ENCODE peak calls at places on chromosomes 1 and 21, in four cellular contexts. One of them, this sample, is unnamed.

GRCh38 chr1:180680558-180681144 is 48.8 kb downstream of the XPR1 start:
- DNase-seq in HepG2: no peak
- DNase-seq in SK-N-SH: no peak
- DNase-seq in GM12878: no peak
- DNase-seq in this sample: no peak

GRCh38 chr1:27527223-27527856 is 37.4 kb upstream of the WASF2 start:
- DNase-seq in GM12878: no peak
- DNase-seq in HepG2: no peak
- DNase-seq in SK-N-SH: peak
- DNase-seq in this sample: no peak

GRCh38 chr1:89721351-89721750 is 88.4 kb downstream of the LRRC8C start:
- DNase-seq in SK-N-SH: no peak
- DNase-seq in HepG2: no peak
- DNase-seq in GM12878: peak
- DNase-seq in this sample: no peak

GRCh38 chr1:25047506-25048240 is 117.6 kb upstream of the RUNX3 start:
- DNase-seq in HepG2: no peak
- DNase-seq in GM12878: no peak
- DNase-seq in SK-N-SH: no peak
- DNase-seq in this sample: no peak

GRCh38 chr21:28872218-28872617 is 120.5 kb downstream of the LTN1 start:
- DNase-seq in SK-N-SH: no peak
- DNase-seq in GM12878: no peak
- DNase-seq in HepG2: no peak
- DNase-seq in this sample: no peak

GRCh38 chr1:51344276-51344601 is 13.9 kb upstream of the TTC39A start:
- DNase-seq in SK-N-SH: no peak
- DNase-seq in GM12878: no peak
- DNase-seq in HepG2: no peak
- DNase-seq in this sample: no peak

GRCh38 chr1:159197767-159198557 is 6.7 kb upstream of the ACKR1 start:
- DNase-seq in SK-N-SH: peak
- DNase-seq in GM12878: no peak
- DNase-seq in HepG2: peak
- DNase-seq in this sample: peak

GRCh38 chr1:178263341-178263740 is 169.4 kb downstream of the RASAL2 start:
- DNase-seq in HepG2: no peak
- DNase-seq in GM12878: no peak
- DNase-seq in SK-N-SH: no peak
- DNase-seq in this sample: no peak

GRCh38 chr21:41483415-41483814 is 24.5 kb downstream of the TMPRSS2 start:
- DNase-seq in HepG2: no peak
- DNase-seq in SK-N-SH: no peak
- DNase-seq in GM12878: no peak
- DNase-seq in this sample: no peak

GRCh38 chr1:101757985-101758384 is 238.7 kb downstream of the OLFM3 start:
- DNase-seq in GM12878: no peak
- DNase-seq in HepG2: no peak
- DNase-seq in SK-N-SH: no peak
- DNase-seq in this sample: no peak

GRCh38 chr1:35502242-35502641 is 55.0 kb downstream of the KIAA0319L start:
- DNase-seq in GM12878: no peak
- DNase-seq in HepG2: no peak
- DNase-seq in SK-N-SH: no peak
- DNase-seq in this sample: no peak

GRCh38 chr1:190479537-190479936 is 1.9 kb upstream of the BRINP3 start:
- DNase-seq in HepG2: no peak
- DNase-seq in SK-N-SH: no peak
- DNase-seq in GM12878: no peak
- DNase-seq in this sample: peak

GRCh38 chr1:104702731-104703130 is 953.0 kb downstream of the AMY1C start:
- DNase-seq in HepG2: no peak
- DNase-seq in GM12878: no peak
- DNase-seq in SK-N-SH: no peak
- DNase-seq in this sample: no peak

GRCh38 chr1:225973158-225973557 is 26.0 kb downstream of the SDE2 start:
- DNase-seq in GM12878: no peak
- DNase-seq in HepG2: no peak
- DNase-seq in SK-N-SH: no peak
- DNase-seq in this sample: no peak

GRCh38 chr1:75035536-75035935 is 98.7 kb upstream of the LHX8 start:
- DNase-seq in GM12878: no peak
- DNase-seq in SK-N-SH: no peak
- DNase-seq in HepG2: no peak
- DNase-seq in this sample: no peak

GRCh38 chr1:1116701-1117468 is 996 bp upstream of the C1orf159 start:
- DNase-seq in HepG2: no peak
- DNase-seq in GM12878: no peak
- DNase-seq in SK-N-SH: peak
- DNase-seq in this sample: no peak

GRCh38 chr1:29269356-29269755 is 33.0 kb downstream of the PTPRU start:
- DNase-seq in HepG2: no peak
- DNase-seq in GM12878: no peak
- DNase-seq in SK-N-SH: no peak
- DNase-seq in this sample: no peak

GRCh38 chr1:89629146-89629545 is 3.8 kb upstream of the LRRC8C start:
- DNase-seq in SK-N-SH: no peak
- DNase-seq in HepG2: no peak
- DNase-seq in GM12878: no peak
- DNase-seq in this sample: no peak

GRCh38 chr1:66243548-66244130 is 290.3 kb upstream of the SGIP1 start:
- DNase-seq in SK-N-SH: no peak
- DNase-seq in HepG2: no peak
- DNase-seq in GM12878: no peak
- DNase-seq in this sample: no peak

GRCh38 chr1:247402099-247402706 is 13.8 kb upstream of the NLRP3 start:
- DNase-seq in HepG2: no peak
- DNase-seq in SK-N-SH: no peak
- DNase-seq in GM12878: no peak
- DNase-seq in this sample: no peak

GRCh38 chr1:20165522-20165951 is 20.4 kb upstream of the UBXN10 start:
- DNase-seq in GM12878: no peak
- DNase-seq in HepG2: peak
- DNase-seq in SK-N-SH: peak
- DNase-seq in this sample: peak

GRCh38 chr1:19047373-19047772 is 90.9 kb upstream of the IFFO2 start:
- DNase-seq in GM12878: no peak
- DNase-seq in SK-N-SH: no peak
- DNase-seq in HepG2: no peak
- DNase-seq in this sample: no peak

GRCh38 chr1:94707321-94708298 is 112.5 kb upstream of the SLC44A3 start:
- DNase-seq in SK-N-SH: no peak
- DNase-seq in GM12878: no peak
- DNase-seq in HepG2: no peak
- DNase-seq in this sample: no peak

GRCh38 chr1:186404454-186405051 is 28.9 kb downstream of the ODR4 start:
- DNase-seq in HepG2: peak
- DNase-seq in SK-N-SH: peak
- DNase-seq in GM12878: no peak
- DNase-seq in this sample: no peak
- TF ChIP-seq ZBTB33 in HepG2: no peak
- TF ChIP-seq ZBTB33 in SK-N-SH: no peak
- TF ChIP-seq ZBTB33 in GM12878: no peak
- TF ChIP-seq ZBTB33 in this sample: no peak

GRCh38 chr21:32256226-32256625 is 22.6 kb downstream of the MIS18A start:
- DNase-seq in GM12878: no peak
- DNase-seq in HepG2: no peak
- DNase-seq in SK-N-SH: no peak
- DNase-seq in this sample: no peak

GRCh38 chr21:32256873-32257620 is 21.8 kb downstream of the MIS18A start:
- DNase-seq in GM12878: no peak
- DNase-seq in HepG2: no peak
- DNase-seq in SK-N-SH: peak
- DNase-seq in this sample: no peak

GRCh38 chr21:32261929-32262328 is 16.9 kb downstream of the MIS18A start:
- DNase-seq in GM12878: no peak
- DNase-seq in HepG2: no peak
- DNase-seq in SK-N-SH: no peak
- DNase-seq in this sample: no peak

GRCh38 chr21:32260130-32260529 is 18.7 kb downstream of the MIS18A start:
- DNase-seq in GM12878: no peak
- DNase-seq in SK-N-SH: no peak
- DNase-seq in HepG2: no peak
- DNase-seq in this sample: no peak

DNA sequence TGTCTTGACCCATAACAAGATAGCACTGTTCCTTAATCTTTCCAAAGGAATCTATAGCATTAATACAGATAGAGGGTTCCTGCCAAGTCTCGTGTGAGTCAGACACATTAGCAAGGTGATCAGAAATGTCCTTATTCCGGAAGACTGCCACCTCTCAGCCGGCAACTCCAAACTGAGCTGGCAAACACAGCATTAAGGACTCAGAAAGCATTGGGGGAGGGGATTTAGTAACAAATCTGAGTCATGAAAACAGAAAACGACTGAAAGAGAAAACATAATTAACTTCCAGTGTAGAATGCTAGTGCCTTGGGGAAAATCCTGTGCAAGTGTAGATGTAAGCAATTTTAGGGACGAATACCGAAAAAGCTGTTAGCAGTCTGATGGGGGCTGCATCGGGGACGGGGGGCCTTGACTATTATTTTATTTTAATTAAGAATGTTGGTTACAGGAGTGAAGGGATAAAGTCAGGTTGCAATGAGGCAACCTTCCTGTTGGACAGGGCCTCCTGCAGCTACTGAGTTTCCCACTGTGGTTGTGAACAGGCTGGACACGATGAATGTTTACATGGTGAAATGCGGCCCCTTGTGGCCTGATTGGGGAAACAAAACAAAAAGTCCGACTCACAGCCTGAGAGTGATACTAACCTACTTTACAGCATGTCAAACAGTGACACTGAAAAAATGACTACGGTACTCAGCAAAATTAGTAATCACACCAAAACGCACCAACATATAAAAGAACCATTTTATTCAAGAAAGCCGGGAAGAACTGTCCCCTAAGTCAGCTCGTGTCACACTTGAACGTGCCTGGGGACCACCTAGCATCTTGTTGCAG is 20.7 kb downstream of the MIS18A start:
- DNase-seq in GM12878: no peak
- DNase-seq in SK-N-SH: peak
- DNase-seq in HepG2: peak
- DNase-seq in this sample: peak
- H3K4me2 ChIP-seq in GM12878: no peak
- H3K4me2 ChIP-seq in SK-N-SH: peak
- H3K4me2 ChIP-seq in HepG2: no peak
- H3K4me2 ChIP-seq in this sample: peak

GRCh38 chr1:84345220-84345619 is 43.7 kb downstream of the SAMD13 start:
- DNase-seq in SK-N-SH: no peak
- DNase-seq in HepG2: no peak
- DNase-seq in GM12878: no peak
- DNase-seq in this sample: no peak
- TF ChIP-seq MAX in SK-N-SH: no peak
- TF ChIP-seq MAX in HepG2: no peak
- TF ChIP-seq MAX in GM12878: no peak
- TF ChIP-seq MAX in this sample: no peak

GRCh38 chr1:9573723-9574122 is 15.0 kb upstream of the TMEM201 start:
- DNase-seq in HepG2: no peak
- DNase-seq in GM12878: no peak
- DNase-seq in SK-N-SH: peak
- DNase-seq in this sample: no peak
- TF ChIP-seq ZBTB33 in HepG2: no peak
- TF ChIP-seq ZBTB33 in GM12878: no peak
- TF ChIP-seq ZBTB33 in SK-N-SH: no peak
- TF ChIP-seq ZBTB33 in this sample: no peak

GRCh38 chr1:17197696-17198095 is 7.2 kb upstream of the PADI1 start:
- DNase-seq in SK-N-SH: no peak
- DNase-seq in GM12878: no peak
- DNase-seq in HepG2: no peak
- DNase-seq in this sample: no peak
- H3K4me2 ChIP-seq in SK-N-SH: no peak
- H3K4me2 ChIP-seq in GM12878: no peak
- H3K4me2 ChIP-seq in HepG2: no peak
- H3K4me2 ChIP-seq in this sample: no peak

DNA sequence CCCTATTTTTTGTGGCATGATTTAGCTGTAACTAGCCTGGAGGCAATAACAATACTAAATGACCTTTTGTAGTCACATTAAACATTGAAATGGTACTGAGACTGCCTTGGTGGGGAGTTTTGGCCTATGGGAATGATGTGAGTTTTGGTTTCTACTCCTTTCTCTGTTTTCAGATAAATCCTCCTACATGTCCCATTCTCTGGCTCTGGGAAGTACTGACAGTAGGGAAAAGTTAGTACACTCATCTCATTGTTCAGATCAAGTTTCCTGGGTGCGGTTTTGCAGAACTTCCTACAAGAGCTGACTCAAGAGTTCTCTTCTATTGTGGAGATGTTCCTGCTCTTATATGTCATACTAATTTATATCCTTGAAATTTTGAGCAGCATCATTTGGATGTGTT is 74.2 kb upstream of the MACF1 start:
- DNase-seq in GM12878: no peak
- DNase-seq in HepG2: no peak
- DNase-seq in SK-N-SH: no peak
- DNase-seq in this sample: no peak
- TF ChIP-seq MAX in GM12878: no peak
- TF ChIP-seq MAX in HepG2: no peak
- TF ChIP-seq MAX in SK-N-SH: peak
- TF ChIP-seq MAX in this sample: no peak

DNA sequence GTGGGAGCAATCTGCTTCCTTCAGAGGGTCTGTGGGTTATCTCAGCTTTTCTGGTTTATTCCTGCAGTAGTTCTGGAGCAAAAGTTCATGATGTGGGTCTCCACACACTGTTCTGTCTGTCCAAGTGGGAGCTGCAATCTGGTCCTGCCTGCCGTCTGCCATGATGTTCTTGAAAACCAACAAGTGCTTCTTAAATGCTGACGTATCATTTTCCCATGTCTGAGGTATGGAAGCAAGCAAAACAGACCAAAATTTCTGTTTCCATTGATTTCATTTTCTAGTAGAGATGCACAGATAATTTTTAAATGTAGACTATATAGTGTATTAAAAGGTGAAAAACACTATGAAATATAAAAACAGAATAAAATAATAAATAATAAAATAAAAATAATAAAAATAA is 65.2 kb downstream of the SERINC2 start:
- DNase-seq in GM12878: no peak
- DNase-seq in HepG2: no peak
- DNase-seq in SK-N-SH: no peak
- DNase-seq in this sample: no peak
- TF ChIP-seq ZBTB33 in GM12878: no peak
- TF ChIP-seq ZBTB33 in HepG2: no peak
- TF ChIP-seq ZBTB33 in SK-N-SH: no peak
- TF ChIP-seq ZBTB33 in this sample: no peak

GRCh38 chr1:38527373-38527966 is 332.1 kb downstream of the RRAGC start:
- DNase-seq in GM12878: peak
- DNase-seq in SK-N-SH: no peak
- DNase-seq in HepG2: no peak
- DNase-seq in this sample: peak
- H3K4me2 ChIP-seq in GM12878: peak
- H3K4me2 ChIP-seq in SK-N-SH: no peak
- H3K4me2 ChIP-seq in HepG2: no peak
- H3K4me2 ChIP-seq in this sample: peak